ENCODE peak calls at places on chromosomes 13 and 19, in six cellular contexts. O is breast epithelium, E is K562, Q is transverse colon, I is upper lobe of left lung, Z is HL-60. Y is an unnamed sample.

GRCh38 chr19:20233105-20233504 is 66.1 kb downstream of the ZNF486 start:
- DNase-seq in O (no peak), E (no peak), Q (peak; percentile 44), I (peak; percentile 61), Z (no peak), Y (no peak)

GRCh38 chr19:19445911-19446361 is 40.5 kb downstream of the GATAD2A start:
- DNase-seq in O (no peak), E (no peak), Q (no peak), I (no peak), Z (peak; percentile 32), Y (no peak)

GRCh38 chr13:31032574-31033095 is 100.2 kb downstream of the TEX26 start:
- DNase-seq in O (no peak), E (no peak), Q (no peak), I (no peak), Z (no peak), Y (no peak)

GRCh38 chr13:63304497-63304896 is 1888.8 kb upstream of the PCDH20 start:
- DNase-seq in O (no peak), E (no peak), Q (no peak), I (no peak), Z (no peak), Y (no peak)

GRCh38 chr19:17772172-17772571 is 20.9 kb downstream of the FCHO1 start:
- DNase-seq in O (no peak), E (peak; percentile 42), Q (no peak), I (no peak), Z (no peak), Y (no peak)

GRCh38 chr13:49540552-49540951 is 44.8 kb downstream of the PHF11 start:
- DNase-seq in O (no peak), E (no peak), Q (no peak), I (no peak), Z (peak; percentile 18), Y (no peak)

GRCh38 chr19:18230941-18231734 is 4.9 kb upstream of the PDE4C start:
- DNase-seq in O (no peak), E (no peak), Q (no peak), I (no peak), Z (no peak), Y (no peak)

GRCh38 chr13:26872444-26873173 is 112.0 kb upstream of the GPR12 start:
- DNase-seq in O (no peak), E (peak; percentile 59), Q (peak; percentile 33), I (peak; percentile 34), Z (peak; percentile 64), Y (peak; percentile 12)

GRCh38 chr13:97011446-97012131 is 17.3 kb upstream of the OXGR1 start:
- DNase-seq in O (no peak), E (no peak), Q (no peak), I (no peak), Z (no peak), Y (no peak)

GRCh38 chr13:87089391-87089790 is 581.8 kb upstream of the SLITRK5 start:
- DNase-seq in O (no peak), E (no peak), Q (no peak), I (no peak), Z (no peak), Y (no peak)

GRCh38 chr19:46670874-46671273 is 9.9 kb upstream of the DACT3 start:
- DNase-seq in O (no peak), E (no peak), Q (no peak), I (no peak), Z (no peak), Y (no peak)

GRCh38 chr13:93450226-93450625 is 223.6 kb downstream of the GPC6 start:
- DNase-seq in O (no peak), E (no peak), Q (no peak), I (no peak), Z (no peak), Y (no peak)

GRCh38 chr13:97627566-97627965 is 193.6 kb downstream of the RAP2A start:
- DNase-seq in O (no peak), E (peak; percentile 19), Q (no peak), I (no peak), Z (no peak), Y (no peak)

GRCh38 chr19:9836021-9836420 is 903 bp downstream of the PIN1 start:
- DNase-seq in O (no peak), E (peak; percentile 8), Q (no peak), I (no peak), Z (peak; percentile 21), Y (no peak)

GRCh38 chr13:112768795-112769411 is 79.1 kb downstream of the ATP11A start:
- DNase-seq in O (no peak), E (no peak), Q (peak; percentile 23), I (peak; percentile 89), Z (no peak), Y (no peak)

GRCh38 chr13:77696006-77696862 is 1.3 kb upstream of the SLAIN1 start:
- DNase-seq in O (no peak), E (peak; percentile 5), Q (no peak), I (no peak), Z (no peak), Y (no peak)

GRCh38 chr13:95481051-95481775 is 71.3 kb upstream of the CLDN10 start:
- DNase-seq in O (no peak), E (no peak), Q (no peak), I (no peak), Z (peak; percentile 33), Y (no peak)

GRCh38 chr13:97974773-97975172 is 21.3 kb downstream of the IPO5 start:
- DNase-seq in O (no peak), E (no peak), Q (no peak), I (no peak), Z (no peak), Y (no peak)

GRCh38 chr19:18541992-18542935 is 1.1 kb downstream of the FKBP8 start:
- DNase-seq in O (no peak), E (no peak), Q (no peak), I (no peak), Z (no peak), Y (no peak)

GRCh38 chr13:102293723-102294122 is 108.1 kb downstream of the FGF14 start:
- DNase-seq in O (no peak), E (no peak), Q (no peak), I (no peak), Z (no peak), Y (no peak)

GRCh38 chr19:40598918-40599307 is 2.3 kb upstream of the LTBP4 start:
- DNase-seq in O (no peak), E (no peak), Q (no peak), I (no peak), Z (no peak), Y (no peak)

GRCh38 chr13:27942972-27943371 is 23.2 kb downstream of the PDX1 start:
- DNase-seq in O (no peak), E (no peak), Q (no peak), I (no peak), Z (no peak), Y (no peak)

GRCh38 chr13:31945202-31945978 is 86.2 kb upstream of the FRY start:
- DNase-seq in O (peak; percentile 58), E (no peak), Q (peak; percentile 27), I (peak; percentile 77), Z (peak; percentile 74), Y (peak; percentile 17)

GRCh38 chr13:53242015-53242414 is 213.4 kb downstream of the OLFM4 start:
- DNase-seq in O (no peak), E (no peak), Q (no peak), I (no peak), Z (no peak), Y (no peak)

DNA sequence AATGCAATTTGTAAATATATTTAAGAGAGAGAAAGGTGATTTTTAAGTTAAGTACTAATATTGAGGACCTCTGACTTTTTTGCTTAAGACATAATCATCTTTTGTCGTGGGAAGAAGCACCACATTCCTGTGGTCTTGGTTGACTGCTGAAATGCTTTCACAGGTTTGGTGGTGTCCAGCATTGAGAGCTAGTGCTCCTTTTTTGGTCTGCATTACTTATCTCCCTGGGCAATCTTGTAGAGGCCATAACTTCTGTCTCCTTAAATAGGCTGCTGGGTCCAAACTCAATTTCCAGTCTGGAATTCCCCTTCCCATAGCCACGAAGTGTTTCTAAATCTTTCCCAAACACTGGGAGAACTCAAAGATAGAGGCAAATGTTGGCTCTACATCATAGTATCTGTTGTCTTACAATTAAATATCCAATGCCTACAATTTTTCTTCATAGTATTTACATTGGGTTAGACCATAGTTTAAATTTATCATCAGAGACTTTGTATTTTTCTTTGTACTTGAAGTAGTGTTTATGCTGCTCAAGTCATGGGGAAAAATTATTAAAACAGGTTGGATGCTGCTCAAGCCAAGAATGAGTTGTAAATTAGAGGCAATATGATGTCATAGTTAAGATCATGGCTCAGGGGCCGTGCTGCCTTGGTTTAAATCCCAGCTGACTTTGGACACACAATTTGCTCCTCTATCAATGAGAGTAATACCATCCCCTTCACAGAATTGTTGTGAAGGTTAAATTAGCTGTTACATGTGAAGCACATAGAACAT is 105.6 kb downstream of the POSTN start:
- DNase-seq in O (peak; percentile 58), E (no peak), Q (no peak), I (no peak), Z (no peak), Y (no peak)
- TF ChIP-seq POLR2AphosphoS5 in O (no peak), E (no peak), Q (no peak), I (no peak), Z (no peak), Y (no peak)

DNA sequence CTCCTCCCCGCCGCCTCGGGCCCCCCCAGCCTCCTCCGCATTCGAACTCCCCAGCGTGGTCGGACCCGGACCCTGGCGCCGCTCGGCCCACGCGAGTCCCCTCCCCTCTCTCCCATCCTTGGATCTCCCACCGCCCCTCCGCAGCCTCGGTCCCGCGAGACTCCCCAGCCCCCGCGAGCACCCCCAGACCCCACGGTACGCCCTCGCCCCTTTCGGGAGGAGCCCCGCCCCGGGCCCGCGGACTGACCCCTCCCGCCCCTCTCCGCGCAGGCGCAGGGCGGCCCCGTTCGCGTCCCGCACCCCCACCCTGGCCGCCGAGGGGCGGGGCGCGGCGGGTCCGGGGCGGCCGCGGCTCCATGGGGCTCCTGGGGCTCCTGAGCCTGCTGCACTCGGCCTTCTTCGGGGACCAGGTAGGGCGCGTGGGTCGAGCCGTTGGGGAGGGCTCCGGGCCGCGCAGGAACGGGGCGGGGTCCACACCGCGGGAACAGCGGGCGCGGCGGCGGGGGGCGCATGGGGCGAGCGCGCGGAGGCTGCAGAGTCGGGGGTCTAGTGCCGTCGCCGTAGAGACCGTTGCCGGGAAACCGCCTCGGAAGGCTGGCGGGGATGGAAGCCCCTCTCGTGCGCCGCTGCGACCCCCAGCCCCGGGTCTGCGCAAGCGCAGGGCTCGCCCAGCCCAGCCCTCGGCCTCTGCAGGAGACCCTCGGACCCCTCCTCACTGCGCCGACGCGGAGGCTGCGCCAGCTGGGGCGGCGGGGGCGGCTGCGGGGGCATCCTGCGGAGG is 3.8 kb upstream of the APC2 start:
- DNase-seq in O (no peak), E (peak; percentile 94), Q (no peak), I (no peak), Z (no peak), Y (no peak)
- TF ChIP-seq POLR2AphosphoS5 in O (no peak), E (no peak), Q (no peak), I (no peak), Z (no peak), Y (no peak)

GRCh38 chr19:49779731-49780578 is 13.2 kb downstream of the AP2A1 start:
- DNase-seq in O (no peak), E (no peak), Q (no peak), I (no peak), Z (no peak), Y (no peak)
- TF ChIP-seq POLR2AphosphoS5 in O (no peak), E (no peak), Q (no peak), I (no peak), Z (no peak), Y (no peak)

DNA sequence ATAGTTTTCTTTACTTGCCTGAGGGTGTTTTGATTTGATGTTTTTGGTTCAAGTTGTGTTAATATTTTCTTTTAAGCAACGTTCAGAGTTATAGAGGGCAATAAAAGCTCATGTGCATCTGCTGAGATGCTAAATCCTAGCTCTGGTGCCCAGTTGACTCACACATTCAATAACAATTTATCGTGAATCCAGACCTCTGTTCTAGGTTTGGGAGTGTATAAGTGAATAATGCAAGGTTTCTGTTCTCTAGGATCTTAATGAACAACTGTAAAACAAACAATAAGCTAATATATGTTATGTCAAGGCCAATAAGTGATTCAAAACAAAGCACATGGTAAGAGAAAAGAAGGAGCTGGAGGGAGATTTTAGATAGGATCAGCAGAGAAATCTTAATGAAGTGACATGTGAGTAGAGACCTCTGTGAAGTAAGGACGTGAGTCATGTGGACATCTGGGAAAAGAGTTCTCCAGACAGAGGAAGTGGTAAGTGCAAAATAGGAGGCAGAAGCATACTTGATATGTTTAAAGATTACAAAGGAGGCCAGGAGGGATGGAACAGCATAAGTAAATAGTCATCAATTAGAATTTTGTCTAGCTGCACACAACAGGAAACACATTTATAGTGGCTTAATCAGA is 278.4 kb upstream of the HTR2A start:
- DNase-seq in O (no peak), E (no peak), Q (no peak), I (no peak), Z (peak; percentile 31), Y (no peak)
- TF ChIP-seq POLR2AphosphoS5 in O (no peak), E (no peak), Q (no peak), I (no peak), Z (no peak), Y (no peak)

Y was measured in prostate gland.